ENCODE peak calls at places on chromosomes 3 and 15, in six cellular contexts. W, R, C, F, E and P are unnamed samples.

GRCh38 chr15:28962851-28963710 is 77.3 kb downstream of the APBA2 start:
- DNase-seq in R (no peak), F (no peak), C (no peak), W (no peak), E (no peak), P (no peak)

GRCh38 chr3:15651396-15651795 is 49.9 kb downstream of the BTD start:
- DNase-seq in F (no peak), R (no peak), E (no peak), C (no peak), W (no peak), P (no peak)

GRCh38 chr3:11613851-11614491 is 29.7 kb downstream of the VGLL4 start:
- DNase-seq in F (peak; percentile 75), C (no peak), W (no peak), E (no peak), R (no peak), P (no peak)

GRCh38 chr15:61049934-61050333 is 179.2 kb downstream of the RORA start:
- DNase-seq in C (no peak), R (no peak), E (no peak), W (peak; percentile 90), F (no peak), P (peak; percentile 85)

GRCh38 chr15:41881925-41882688 is 11.7 kb downstream of the SPTBN5 start:
- DNase-seq in F (no peak), E (no peak), C (peak; percentile 24), R (peak; percentile 65), W (peak; percentile 22), P (no peak)

GRCh38 chr15:55796321-55796965 is 53.5 kb upstream of the PRTG start:
- DNase-seq in W (no peak), E (no peak), C (no peak), R (no peak), F (no peak), P (no peak)

GRCh38 chr3:187098925-187099512 is 40.3 kb downstream of the RPL39L start:
- DNase-seq in E (no peak), R (no peak), C (no peak), F (no peak), W (no peak), P (no peak)

GRCh38 chr3:147189016-147189415 is 217.3 kb downstream of the ZIC4 start:
- DNase-seq in E (no peak), R (no peak), W (peak; percentile 51), C (no peak), F (no peak), P (no peak)

GRCh38 chr15:39502048-39502447 is 78.8 kb upstream of the THBS1 start:
- DNase-seq in E (no peak), C (no peak), R (no peak), F (no peak), W (no peak), P (no peak)

GRCh38 chr3:153209596-153209995 is 47.6 kb downstream of the RAP2B start:
- DNase-seq in C (no peak), W (peak; percentile 63), R (peak; percentile 26), F (peak; percentile 68), E (no peak), P (no peak)
- H3K4me3 ChIP-seq in C (no peak overlapping the region), W (no peak overlapping the region), R (no peak overlapping the region), F (no peak overlapping the region), E (no peak overlapping the region), P (no peak overlapping the region)

GRCh38 chr3:17132286-17133115 is 247.7 kb downstream of the PLCL2 start:
- DNase-seq in C (no peak), W (no peak), F (no peak), R (no peak), E (no peak), P (no peak)

GRCh38 chr3:17136251-17136721 is 251.5 kb downstream of the PLCL2 start:
- DNase-seq in C (no peak), R (peak; percentile 21), F (no peak), W (peak; percentile 15), E (no peak), P (peak; percentile 23)

GRCh38 chr3:17130956-17131355 is 246.2 kb downstream of the PLCL2 start:
- DNase-seq in F (no peak), R (no peak), W (no peak), E (no peak), C (no peak), P (no peak)

GRCh38 chr3:17135696-17136095 is 250.9 kb downstream of the PLCL2 start:
- DNase-seq in W (no peak), E (no peak), C (no peak), F (no peak), R (no peak), P (no peak)

GRCh38 chr3:17133637-17134545 is 249.1 kb downstream of the PLCL2 start:
- DNase-seq in R (no peak), F (no peak), W (no peak), C (no peak), E (no peak), P (no peak)
- TF ChIP-seq CTCF in R (no peak), F (no peak), W (no peak), C (no peak), E (no peak), P (no peak)

DNA sequence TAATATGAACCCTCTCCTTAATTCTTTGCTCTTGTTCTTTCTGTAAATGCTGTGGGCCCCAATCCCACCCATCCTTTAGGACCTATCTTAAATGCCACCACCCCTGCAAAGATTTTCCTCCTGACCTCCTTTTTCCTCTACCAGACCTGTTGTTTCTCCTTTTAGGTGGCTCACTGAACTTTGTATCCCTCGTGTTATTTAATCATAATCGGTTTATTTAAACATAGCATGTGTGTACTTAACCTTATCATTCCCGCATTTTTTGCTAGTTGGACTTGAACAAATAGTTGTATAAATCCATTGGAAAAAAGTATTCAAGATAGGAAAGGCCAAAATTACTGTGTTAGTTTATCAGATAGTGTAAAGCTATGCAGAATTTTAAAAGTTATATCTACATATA is 988 bp upstream of the NFKBIZ start:
- DNase-seq in F (no peak), W (no peak), R (no peak), E (no peak), C (no peak), P (no peak)
- H3K4me3 ChIP-seq in F (peak overlapping the region; percentile 92), W (no peak overlapping the region), R (peak overlapping the region; percentile 94), E (peak overlapping the region; percentile 85), C (no peak overlapping the region), P (no peak overlapping the region)

GRCh38 chr15:92968926-92969664 is 69.0 kb downstream of the CHD2 start:
- DNase-seq in R (no peak), F (no peak), C (no peak), W (no peak), E (no peak), P (no peak)
- TF ChIP-seq CTCF in R (no peak), F (peak; percentile 18), C (no peak), W (no peak), E (peak; percentile 27), P (peak; percentile 27)

GRCh38 chr3:183449391-183449790 is 21.0 kb upstream of the MCF2L2 start:
- DNase-seq in F (no peak), E (peak; percentile 16), W (peak; percentile 34), R (peak; percentile 66), C (no peak), P (no peak)

GRCh38 chr3:183447206-183448001 is 19.0 kb upstream of the MCF2L2 start:
- DNase-seq in R (peak; percentile 96), C (peak; percentile 85), W (peak; percentile 83), E (peak; percentile 71), F (peak; percentile 91), P (peak; percentile 47)

GRCh38 chr3:183448369-183449128 is 20.1 kb upstream of the MCF2L2 start:
- DNase-seq in W (no peak), C (no peak), R (no peak), E (no peak), F (no peak), P (no peak)

GRCh38 chr3:183444748-183445147 is 16.3 kb upstream of the MCF2L2 start:
- DNase-seq in E (no peak), C (no peak), F (no peak), R (no peak), W (no peak), P (no peak)

DNA sequence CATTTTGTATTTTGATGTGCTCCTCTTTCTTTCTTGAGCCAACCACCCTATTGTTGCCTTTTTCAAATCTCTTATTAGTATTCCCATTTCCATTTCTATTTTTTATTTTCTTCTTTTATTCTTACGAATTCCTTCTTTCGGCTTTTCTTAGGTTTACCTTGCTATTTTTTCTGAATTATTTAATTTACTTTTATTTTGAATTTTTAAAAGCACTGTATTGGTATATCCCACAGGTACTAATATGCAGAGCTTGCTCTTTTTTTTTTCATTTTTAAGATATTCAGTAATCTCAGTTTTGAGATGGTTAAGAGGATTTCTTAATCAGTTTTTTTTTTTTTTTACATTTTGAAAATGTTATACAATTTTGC is 18.4 kb upstream of the MCF2L2 start:
- DNase-seq in C (no peak), F (no peak), W (no peak), R (no peak), E (no peak), P (no peak)
- H3K4me3 ChIP-seq in C (no peak overlapping the region), F (peak overlapping the region; percentile 78), W (peak overlapping the region; percentile 71), R (peak overlapping the region; percentile 80), E (peak overlapping the region; percentile 73), P (peak overlapping the region; percentile 94)

DNA sequence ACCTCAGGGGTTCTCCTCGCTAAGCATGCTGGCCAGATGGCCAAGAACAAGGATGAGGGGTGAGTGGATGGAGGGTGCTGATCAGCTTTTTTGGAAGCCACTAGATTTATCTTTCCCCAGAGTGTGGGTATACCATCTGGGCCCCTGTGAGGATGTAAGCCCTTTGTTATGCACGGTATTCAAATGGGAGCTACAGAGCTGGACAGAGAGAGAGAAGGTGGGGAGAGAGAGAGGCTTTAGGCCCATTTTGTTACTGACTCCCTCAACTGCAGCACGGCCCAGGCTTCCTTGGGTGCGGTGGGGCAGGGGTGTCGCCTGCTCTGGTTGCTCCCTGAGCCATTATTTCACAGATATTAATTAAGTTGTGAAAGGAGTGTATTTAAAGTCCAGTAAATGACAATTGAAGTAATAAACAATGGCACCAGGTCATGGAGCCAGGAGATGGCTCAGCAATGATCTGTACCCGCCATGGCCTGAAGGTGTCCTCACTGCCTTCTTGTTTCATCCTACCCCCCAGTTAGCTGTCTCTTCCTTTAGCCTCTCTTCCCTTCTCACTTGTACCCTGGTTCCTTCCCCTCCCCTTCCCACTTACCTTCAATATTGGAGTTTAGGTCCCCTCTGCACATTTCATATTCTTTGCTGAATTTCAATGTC is 158.0 kb downstream of the CLSTN2 start:
- DNase-seq in C (no peak), R (peak; percentile 6), E (no peak), W (no peak), F (no peak), P (no peak)
- TF ChIP-seq CTCF in C (no peak), R (peak; percentile 43), E (peak; percentile 39), W (no peak), F (no peak), P (no peak)

DNA sequence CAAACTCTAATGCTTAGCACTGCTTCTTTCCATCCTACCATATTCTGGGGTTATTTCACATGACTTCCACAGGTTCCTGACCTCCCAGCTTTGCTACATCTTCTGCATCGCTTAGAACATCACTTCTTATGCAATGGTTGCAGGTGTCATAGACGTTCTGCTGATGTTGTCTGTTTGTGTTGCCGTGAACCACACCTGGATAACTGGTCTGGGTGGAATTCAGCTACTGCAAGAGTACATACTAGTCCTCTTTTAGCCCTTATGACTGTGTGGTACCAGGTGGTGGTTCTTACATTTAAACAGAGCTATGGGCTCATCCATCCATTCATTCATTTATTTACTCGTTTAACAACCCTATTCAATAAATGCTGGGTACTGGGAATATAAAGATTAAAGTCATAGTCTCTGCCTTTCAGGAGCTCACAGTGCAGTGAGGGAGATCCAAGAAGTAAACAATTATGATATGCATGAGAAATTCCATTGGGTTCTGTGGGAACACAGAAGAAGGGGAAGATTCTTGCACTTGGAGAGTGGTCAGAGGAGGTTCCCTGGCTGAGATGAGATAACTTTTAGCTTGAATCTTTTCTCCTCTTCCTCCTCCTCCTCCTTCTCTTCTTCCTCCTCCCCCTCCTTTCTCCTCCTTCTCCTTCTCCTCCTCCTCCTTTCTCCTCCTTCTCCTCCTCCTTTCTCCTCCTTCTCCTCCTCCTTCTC is 30.8 kb downstream of the TMEM45A start:
- DNase-seq in W (no peak), R (no peak), C (no peak), E (no peak), F (no peak), P (peak; percentile 12)
- H3K4me3 ChIP-seq in W (no peak overlapping the region), R (no peak overlapping the region), C (no peak overlapping the region), E (no peak overlapping the region), F (no peak overlapping the region), P (no peak overlapping the region)